ENCODE peak calls at places on chromosomes 5 and 9, in nine cellular contexts. One of them, this sample, is unnamed.

GRCh38 chr5:147507480-147508126 is 2.3 kb downstream of the DPYSL3 start:
- DNase-seq in spleen: no peak
- DNase-seq in pancreas: no peak
- DNase-seq in breast epithelium: no peak
- DNase-seq in colonic mucosa: no peak
- DNase-seq in heart right ventricle: no peak
- DNase-seq in mesendoderm: peak; percentile 12
- DNase-seq in adrenal gland: no peak
- DNase-seq in GM23338: no peak
- DNase-seq in this sample: no peak

GRCh38 chr5:39570418-39571027 is 145.7 kb upstream of the DAB2 start:
- DNase-seq in spleen: no peak
- DNase-seq in pancreas: no peak
- DNase-seq in breast epithelium: no peak
- DNase-seq in colonic mucosa: no peak
- DNase-seq in heart right ventricle: no peak
- DNase-seq in mesendoderm: peak; percentile 37
- DNase-seq in adrenal gland: no peak
- DNase-seq in GM23338: peak; percentile 62
- DNase-seq in this sample: peak; percentile 36

GRCh38 chr9:3863686-3864085 is 337.9 kb upstream of the RFX3 start:
- DNase-seq in spleen: no peak
- DNase-seq in pancreas: no peak
- DNase-seq in breast epithelium: no peak
- DNase-seq in colonic mucosa: no peak
- DNase-seq in heart right ventricle: no peak
- DNase-seq in mesendoderm: no peak
- DNase-seq in adrenal gland: no peak
- DNase-seq in GM23338: no peak
- DNase-seq in this sample: no peak

GRCh38 chr9:77848428-77848827 is 183.2 kb downstream of the GNAQ start:
- DNase-seq in spleen: no peak
- DNase-seq in pancreas: no peak
- DNase-seq in breast epithelium: no peak
- DNase-seq in colonic mucosa: no peak
- DNase-seq in heart right ventricle: no peak
- DNase-seq in mesendoderm: no peak
- DNase-seq in adrenal gland: no peak
- DNase-seq in GM23338: no peak
- DNase-seq in this sample: no peak

GRCh38 chr9:111965566-111966019 is 69.0 kb downstream of the UGCG start:
- DNase-seq in spleen: no peak
- DNase-seq in pancreas: no peak
- DNase-seq in breast epithelium: no peak
- DNase-seq in colonic mucosa: no peak
- DNase-seq in heart right ventricle: no peak
- DNase-seq in mesendoderm: no peak
- DNase-seq in adrenal gland: no peak
- DNase-seq in GM23338: no peak
- DNase-seq in this sample: peak; percentile 96

GRCh38 chr9:12776775-12777055 is 1.9 kb downstream of the LURAP1L start:
- DNase-seq in spleen: no peak
- DNase-seq in pancreas: no peak
- DNase-seq in breast epithelium: no peak
- DNase-seq in colonic mucosa: no peak
- DNase-seq in heart right ventricle: no peak
- DNase-seq in mesendoderm: no peak
- DNase-seq in adrenal gland: no peak
- DNase-seq in GM23338: no peak
- DNase-seq in this sample: no peak

GRCh38 chr9:113748135-113748534 is 128.0 kb upstream of the ZNF618 start:
- DNase-seq in spleen: no peak
- DNase-seq in pancreas: no peak
- DNase-seq in breast epithelium: no peak
- DNase-seq in colonic mucosa: no peak
- DNase-seq in heart right ventricle: no peak
- DNase-seq in mesendoderm: no peak
- DNase-seq in adrenal gland: no peak
- DNase-seq in GM23338: no peak
- DNase-seq in this sample: no peak

GRCh38 chr5:43227655-43228054 is 35.6 kb downstream of the NIM1K start:
- DNase-seq in spleen: no peak
- DNase-seq in pancreas: peak; percentile 41
- DNase-seq in breast epithelium: no peak
- DNase-seq in colonic mucosa: no peak
- DNase-seq in heart right ventricle: no peak
- DNase-seq in mesendoderm: peak; percentile 45
- DNase-seq in adrenal gland: no peak
- DNase-seq in GM23338: peak; percentile 62
- DNase-seq in this sample: peak; percentile 24

GRCh38 chr5:73774924-73775323 is 148.9 kb downstream of the ARHGEF28 start:
- DNase-seq in spleen: no peak
- DNase-seq in pancreas: no peak
- DNase-seq in breast epithelium: no peak
- DNase-seq in colonic mucosa: no peak
- DNase-seq in heart right ventricle: no peak
- DNase-seq in mesendoderm: no peak
- DNase-seq in adrenal gland: no peak
- DNase-seq in GM23338: no peak
- DNase-seq in this sample: no peak

GRCh38 chr9:76756273-76756650 is 8.0 kb upstream of the PCA3 start:
- DNase-seq in spleen: no peak
- DNase-seq in pancreas: no peak
- DNase-seq in breast epithelium: no peak
- DNase-seq in colonic mucosa: peak; percentile 57
- DNase-seq in heart right ventricle: no peak
- DNase-seq in mesendoderm: peak; percentile 69
- DNase-seq in adrenal gland: no peak
- DNase-seq in GM23338: peak; percentile 75
- DNase-seq in this sample: peak; percentile 65

GRCh38 chr5:178357678-178358077 is 125.1 kb upstream of the PHYKPL start:
- DNase-seq in spleen: no peak
- DNase-seq in pancreas: no peak
- DNase-seq in breast epithelium: no peak
- DNase-seq in colonic mucosa: no peak
- DNase-seq in heart right ventricle: no peak
- DNase-seq in mesendoderm: no peak
- DNase-seq in adrenal gland: no peak
- DNase-seq in GM23338: no peak
- DNase-seq in this sample: no peak

GRCh38 chr5:74123928-74124327 is 497.9 kb downstream of the ARHGEF28 start:
- DNase-seq in spleen: no peak
- DNase-seq in pancreas: no peak
- DNase-seq in breast epithelium: no peak
- DNase-seq in colonic mucosa: no peak
- DNase-seq in heart right ventricle: no peak
- DNase-seq in mesendoderm: no peak
- DNase-seq in adrenal gland: no peak
- DNase-seq in GM23338: no peak
- DNase-seq in this sample: no peak

GRCh38 chr5:20619606-20620005 is 631.6 kb upstream of the CDH18 start:
- DNase-seq in spleen: no peak
- DNase-seq in pancreas: no peak
- DNase-seq in breast epithelium: no peak
- DNase-seq in colonic mucosa: no peak
- DNase-seq in heart right ventricle: no peak
- DNase-seq in mesendoderm: no peak
- DNase-seq in adrenal gland: no peak
- DNase-seq in GM23338: no peak
- DNase-seq in this sample: no peak

GRCh38 chr5:155136451-155136850 is 122.9 kb downstream of the KIF4B start:
- DNase-seq in spleen: no peak
- DNase-seq in pancreas: no peak
- DNase-seq in breast epithelium: no peak
- DNase-seq in colonic mucosa: no peak
- DNase-seq in heart right ventricle: no peak
- DNase-seq in mesendoderm: peak; percentile 96
- DNase-seq in adrenal gland: no peak
- DNase-seq in GM23338: no peak
- DNase-seq in this sample: no peak
- H3K27me3 ChIP-seq in spleen: peaks cover 5% of the 10 kb centered on the region
- H3K27me3 ChIP-seq in pancreas: no peaks in the 10 kb centered on the region
- H3K27me3 ChIP-seq in breast epithelium: no peaks in the 10 kb centered on the region
- H3K27me3 ChIP-seq in colonic mucosa: no peaks in the 10 kb centered on the region
- H3K27me3 ChIP-seq in heart right ventricle: no peaks in the 10 kb centered on the region
- H3K27me3 ChIP-seq in mesendoderm: no peaks in the 10 kb centered on the region
- H3K27me3 ChIP-seq in adrenal gland: no peaks in the 10 kb centered on the region
- H3K27me3 ChIP-seq in GM23338: no peaks in the 10 kb centered on the region
- H3K27me3 ChIP-seq in this sample: peaks cover 3% of the 10 kb centered on the region

GRCh38 chr5:96260009-96260408 is 173.0 kb downstream of the PCSK1 start:
- DNase-seq in spleen: no peak
- DNase-seq in pancreas: no peak
- DNase-seq in breast epithelium: no peak
- DNase-seq in colonic mucosa: no peak
- DNase-seq in heart right ventricle: no peak
- DNase-seq in mesendoderm: no peak
- DNase-seq in adrenal gland: no peak
- DNase-seq in GM23338: no peak
- DNase-seq in this sample: no peak
- H3K4me1 ChIP-seq in spleen: no peaks in the 10 kb centered on the region
- H3K4me1 ChIP-seq in pancreas: peaks cover 8% of the 10 kb centered on the region
- H3K4me1 ChIP-seq in breast epithelium: no peaks in the 10 kb centered on the region
- H3K4me1 ChIP-seq in colonic mucosa: no peaks in the 10 kb centered on the region
- H3K4me1 ChIP-seq in heart right ventricle: peaks cover 30% of the 10 kb centered on the region
- H3K4me1 ChIP-seq in mesendoderm: no peaks in the 10 kb centered on the region
- H3K4me1 ChIP-seq in adrenal gland: no peaks in the 10 kb centered on the region
- H3K4me1 ChIP-seq in GM23338: no peaks in the 10 kb centered on the region
- H3K4me1 ChIP-seq in this sample: no peaks in the 10 kb centered on the region

GRCh38 chr5:149685494-149685893 is 44.6 kb upstream of the PPARGC1B start:
- DNase-seq in spleen: no peak
- DNase-seq in pancreas: no peak
- DNase-seq in breast epithelium: no peak
- DNase-seq in colonic mucosa: no peak
- DNase-seq in heart right ventricle: no peak
- DNase-seq in mesendoderm: no peak
- DNase-seq in adrenal gland: no peak
- DNase-seq in GM23338: no peak
- DNase-seq in this sample: no peak
- H3K27me3 ChIP-seq in spleen: no peaks in the 10 kb centered on the region
- H3K27me3 ChIP-seq in pancreas: no peaks in the 10 kb centered on the region
- H3K27me3 ChIP-seq in breast epithelium: no peaks in the 10 kb centered on the region
- H3K27me3 ChIP-seq in colonic mucosa: no peaks in the 10 kb centered on the region
- H3K27me3 ChIP-seq in heart right ventricle: no peaks in the 10 kb centered on the region
- H3K27me3 ChIP-seq in mesendoderm: no peaks in the 10 kb centered on the region
- H3K27me3 ChIP-seq in adrenal gland: no peaks in the 10 kb centered on the region
- H3K27me3 ChIP-seq in GM23338: no peaks in the 10 kb centered on the region
- H3K27me3 ChIP-seq in this sample: no peaks in the 10 kb centered on the region

GRCh38 chr5:154194348-154195329 is 4.1 kb downstream of the GALNT10 start:
- DNase-seq in spleen: no peak
- DNase-seq in pancreas: no peak
- DNase-seq in breast epithelium: no peak
- DNase-seq in colonic mucosa: no peak
- DNase-seq in heart right ventricle: no peak
- DNase-seq in mesendoderm: peak; percentile 89
- DNase-seq in adrenal gland: no peak
- DNase-seq in GM23338: peak; percentile 86
- DNase-seq in this sample: no peak
- H3K4me1 ChIP-seq in spleen: peaks cover 24% of the 10 kb centered on the region
- H3K4me1 ChIP-seq in pancreas: no peaks in the 10 kb centered on the region
- H3K4me1 ChIP-seq in breast epithelium: peaks cover 12% of the 10 kb centered on the region
- H3K4me1 ChIP-seq in colonic mucosa: peaks cover 5% of the 10 kb centered on the region
- H3K4me1 ChIP-seq in heart right ventricle: peaks cover 66% of the 10 kb centered on the region
- H3K4me1 ChIP-seq in mesendoderm: peaks cover 29% of the 10 kb centered on the region
- H3K4me1 ChIP-seq in adrenal gland: peaks cover 21% of the 10 kb centered on the region
- H3K4me1 ChIP-seq in GM23338: peaks cover 56% of the 10 kb centered on the region
- H3K4me1 ChIP-seq in this sample: peaks cover 14% of the 10 kb centered on the region

GRCh38 chr9:21996438-21996837 is 1.8 kb downstream of the CDKN2B-AS1 start:
- DNase-seq in spleen: no peak
- DNase-seq in pancreas: no peak
- DNase-seq in breast epithelium: no peak
- DNase-seq in colonic mucosa: no peak
- DNase-seq in heart right ventricle: no peak
- DNase-seq in mesendoderm: peak; percentile 61
- DNase-seq in adrenal gland: no peak
- DNase-seq in GM23338: peak; percentile 83
- DNase-seq in this sample: no peak

GRCh38 chr9:21996858-21997257 is 2.3 kb downstream of the CDKN2B-AS1 start:
- DNase-seq in spleen: no peak
- DNase-seq in pancreas: no peak
- DNase-seq in breast epithelium: no peak
- DNase-seq in colonic mucosa: no peak
- DNase-seq in heart right ventricle: no peak
- DNase-seq in mesendoderm: no peak
- DNase-seq in adrenal gland: no peak
- DNase-seq in GM23338: peak; percentile 35
- DNase-seq in this sample: no peak

GRCh38 chr9:21995652-21996275 is 1.2 kb downstream of the CDKN2B-AS1 start:
- DNase-seq in spleen: peak; percentile 93
- DNase-seq in pancreas: no peak
- DNase-seq in breast epithelium: no peak
- DNase-seq in colonic mucosa: peak; percentile 55
- DNase-seq in heart right ventricle: peak; percentile 26
- DNase-seq in mesendoderm: peak; percentile 64
- DNase-seq in adrenal gland: peak; percentile 58
- DNase-seq in GM23338: peak; percentile 56
- DNase-seq in this sample: peak; percentile 41

GRCh38 chr9:21998026-21998425 is 3.4 kb downstream of the CDKN2B-AS1 start:
- DNase-seq in spleen: no peak
- DNase-seq in pancreas: no peak
- DNase-seq in breast epithelium: no peak
- DNase-seq in colonic mucosa: no peak
- DNase-seq in heart right ventricle: no peak
- DNase-seq in mesendoderm: no peak
- DNase-seq in adrenal gland: no peak
- DNase-seq in GM23338: no peak
- DNase-seq in this sample: no peak

DNA sequence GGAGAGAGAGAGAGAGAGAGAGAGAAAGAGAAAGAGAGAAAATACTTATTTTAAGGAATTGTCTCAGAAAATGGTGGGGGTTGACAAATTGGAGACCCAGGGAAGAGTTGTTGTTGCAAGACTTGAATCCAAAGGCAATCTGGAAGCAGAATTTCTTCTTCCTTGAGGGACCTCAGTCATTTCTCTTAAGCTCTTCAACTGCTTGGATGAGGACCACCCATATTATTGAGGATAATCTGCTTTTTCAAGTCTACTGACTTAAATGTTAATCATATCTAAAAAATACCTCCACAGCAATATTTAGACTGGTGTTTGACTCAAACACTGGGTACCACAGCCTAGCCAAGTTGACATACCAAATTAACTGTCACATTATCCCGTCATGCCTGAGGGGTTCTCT is 2.9 kb downstream of the CDKN2B-AS1 start:
- DNase-seq in spleen: no peak
- DNase-seq in pancreas: no peak
- DNase-seq in breast epithelium: no peak
- DNase-seq in colonic mucosa: no peak
- DNase-seq in heart right ventricle: no peak
- DNase-seq in mesendoderm: no peak
- DNase-seq in adrenal gland: no peak
- DNase-seq in GM23338: no peak
- DNase-seq in this sample: no peak
- H3K27me3 ChIP-seq in spleen: peaks cover 12% of the 10 kb centered on the region
- H3K27me3 ChIP-seq in pancreas: no peaks in the 10 kb centered on the region
- H3K27me3 ChIP-seq in breast epithelium: no peaks in the 10 kb centered on the region
- H3K27me3 ChIP-seq in colonic mucosa: no peaks in the 10 kb centered on the region
- H3K27me3 ChIP-seq in heart right ventricle: peaks cover 46% of the 10 kb centered on the region
- H3K27me3 ChIP-seq in mesendoderm: no peaks in the 10 kb centered on the region
- H3K27me3 ChIP-seq in adrenal gland: no peaks in the 10 kb centered on the region
- H3K27me3 ChIP-seq in GM23338: peaks cover 92% of the 10 kb centered on the region
- H3K27me3 ChIP-seq in this sample: peaks cover 2% of the 10 kb centered on the region

This sample was measured in small intestine.